ENCODE peak calls at places on chromosomes 11 and 22, in ten cellular contexts. I is left lung; S is AG10803; T is CD4-positive, alpha-beta T cell; Q is progenitor cell of endocrine pancreas; P is testis; G is WTC11; J is breast epithelium; Y is HFFc6; U is type B pancreatic cell. X is an unnamed sample.

GRCh38 chr11:5564259-5565019 is 16.1 kb upstream of the OR52H1 start:
- DNase-seq in I (no peak), Y (peak), U (no peak), P (no peak), S (peak), J (no peak), T (no peak), G (no peak), Q (no peak), X (no peak)

GRCh38 chr11:61494341-61495038 is 14.1 kb upstream of the LRRC10B start:
- DNase-seq in Y (no peak), U (no peak), I (no peak), G (no peak), Q (no peak), S (no peak), J (no peak), P (peak), T (no peak), X (no peak)

GRCh38 chr11:71151561-71151960 is 100.8 kb downstream of the SHANK2 start:
- DNase-seq in Q (no peak), P (no peak), J (no peak), I (no peak), G (no peak), Y (no peak), U (no peak), T (no peak), S (no peak), X (no peak)

GRCh38 chr11:59801981-59802638 is 8.5 kb downstream of the MRPL16 start:
- DNase-seq in Y (no peak), I (no peak), U (no peak), P (no peak), G (no peak), J (no peak), Q (no peak), S (peak), T (no peak), X (no peak)

GRCh38 chr11:124839051-124839971 is 25.9 kb upstream of the ROBO3 start:
- DNase-seq in J (no peak), S (no peak), I (no peak), G (peak), Y (no peak), Q (no peak), P (no peak), U (no peak), T (no peak), X (no peak)

GRCh38 chr22:35617137-35617755 is at the start of gene MB:
- DNase-seq in Q (no peak), J (no peak), P (no peak), Y (no peak), G (no peak), I (no peak), S (no peak), T (no peak), U (no peak), X (no peak)

GRCh38 chr11:66906077-66906929 is 49.4 kb downstream of the LRFN4 start:
- DNase-seq in J (peak), S (peak), G (no peak), I (no peak), Q (no peak), P (peak), U (no peak), Y (no peak), T (no peak), X (no peak)

GRCh38 chr11:34926831-34927132 is 10.4 kb downstream of the PDHX start:
- DNase-seq in S (peak), I (no peak), T (no peak), J (no peak), P (no peak), G (no peak), Q (no peak), Y (peak), U (no peak), X (no peak)

GRCh38 chr11:61779666-61780525 is 12.5 kb downstream of the TMEM258 start:
- DNase-seq in J (no peak), U (no peak), Y (no peak), G (no peak), I (no peak), Q (no peak), S (no peak), P (no peak), T (no peak), X (no peak)

GRCh38 chr22:30000566-30000965 is 79.7 kb upstream of the HORMAD2 start:
- DNase-seq in S (no peak), U (no peak), P (no peak), Q (no peak), T (no peak), G (no peak), Y (no peak), J (no peak), I (no peak), X (no peak)

GRCh38 chr22:45830531-45831245 is 146.3 kb downstream of the WNT7B start:
- DNase-seq in S (no peak), P (no peak), I (no peak), U (no peak), G (no peak), T (no peak), Y (peak), J (no peak), Q (no peak), X (no peak)

GRCh38 chr11:113626736-113627135 is 79.4 kb downstream of the TMPRSS5 start:
- DNase-seq in S (peak), Y (no peak), I (no peak), P (no peak), Q (no peak), J (no peak), G (no peak), U (no peak), T (no peak), X (no peak)

DNA sequence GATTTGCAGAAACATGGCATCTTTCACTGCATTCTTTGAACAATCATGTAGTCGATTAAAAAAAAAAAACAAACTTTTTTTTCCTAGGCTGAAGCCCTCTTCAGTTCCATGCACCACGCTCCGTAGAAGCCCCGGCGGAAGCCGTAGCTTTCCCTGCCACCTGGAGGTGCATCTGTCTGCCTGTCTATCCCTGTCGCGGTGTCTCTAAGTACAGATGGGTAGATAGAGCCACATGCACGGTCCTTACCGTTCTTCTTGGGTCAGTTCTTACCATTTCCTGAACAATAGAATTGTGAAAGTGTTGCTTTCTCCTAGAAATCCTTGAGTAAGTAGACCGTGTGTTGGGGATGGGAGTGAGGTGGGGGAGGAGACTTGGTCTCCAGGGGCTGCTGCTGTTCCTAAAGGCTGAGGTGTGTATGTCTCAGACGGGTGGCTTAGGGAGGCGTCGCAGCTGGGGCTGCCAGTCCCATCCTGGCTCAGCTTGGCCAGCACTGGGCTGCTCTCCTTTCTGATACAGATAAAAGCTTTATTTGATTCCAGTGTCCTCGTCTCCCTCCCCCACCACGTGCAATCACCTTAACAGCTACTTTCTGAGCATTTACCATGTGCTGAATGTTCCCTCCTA is 46.9 kb downstream of the MACROD1 start:
- DNase-seq in I (no peak), G (no peak), T (no peak), J (no peak), P (no peak), U (no peak), Y (no peak), Q (no peak), S (no peak), X (no peak)
- TF ChIP-seq CTCF in I (no peak), G (no peak), T (no peak), J (no peak), P (no peak), U (no peak), Y (no peak), Q (no peak), S (no peak), X (no peak)

GRCh38 chr11:31887180-31887579 is 76.1 kb upstream of the PAX6 start:
- DNase-seq in U (no peak), Q (no peak), S (no peak), Y (no peak), J (no peak), I (no peak), G (peak), T (no peak), P (no peak), X (no peak)
- TF ChIP-seq CTCF in U (peak), Q (peak), S (no peak), Y (peak), J (no peak), I (no peak), G (peak), T (peak), P (no peak), X (peak)

GRCh38 chr11:65726660-65727059 is 6.1 kb upstream of the RNASEH2C start:
- DNase-seq in S (no peak), U (no peak), T (no peak), J (no peak), P (no peak), G (no peak), Q (no peak), I (no peak), Y (no peak), X (no peak)
- TF ChIP-seq CTCF in S (no peak), U (no peak), T (no peak), J (no peak), P (no peak), G (no peak), Q (no peak), I (no peak), Y (peak), X (no peak)

DNA sequence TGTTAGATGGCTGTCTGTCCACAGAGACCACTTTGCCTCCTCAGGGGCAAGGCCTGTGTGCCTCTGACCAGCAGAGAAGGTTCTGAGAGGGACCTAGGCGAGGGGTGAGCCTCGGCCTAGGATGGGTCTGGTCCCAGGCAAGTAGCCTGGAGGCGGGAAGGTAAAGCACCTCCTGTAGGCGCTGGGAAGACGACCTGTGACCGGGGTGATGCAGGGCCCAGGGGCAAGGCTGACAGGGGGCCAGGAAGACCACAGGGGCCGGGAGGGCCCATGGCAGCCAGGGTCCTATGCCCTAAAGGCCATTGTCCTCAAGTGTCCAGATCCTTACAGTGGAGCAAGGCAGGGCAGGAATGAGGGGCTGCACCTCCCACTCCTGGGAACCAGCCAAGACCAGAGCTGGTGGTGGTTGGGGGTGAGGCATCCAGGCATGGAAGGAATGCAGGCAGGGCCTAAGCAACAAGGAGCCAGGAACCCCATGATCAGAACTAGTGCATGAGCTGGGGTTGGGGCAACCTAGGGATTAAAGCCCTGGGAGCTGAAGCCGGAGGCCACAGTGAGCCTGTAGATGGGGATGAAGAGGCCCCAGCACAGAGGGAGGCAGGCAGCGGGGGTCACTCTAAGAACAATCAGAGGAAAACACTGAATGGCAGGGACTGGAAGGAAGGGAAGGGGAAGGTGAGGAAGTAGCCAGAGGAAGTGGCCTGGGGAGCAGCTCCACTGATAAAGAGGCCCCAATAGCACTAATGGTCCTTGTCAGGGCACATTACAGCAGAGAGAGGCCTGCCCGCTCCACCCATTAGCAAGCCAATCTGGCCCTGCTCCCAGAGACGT is 32.9 kb upstream of the KLHL35 start:
- DNase-seq in P (no peak), G (no peak), J (no peak), U (no peak), I (no peak), T (no peak), Y (peak), S (peak), Q (no peak), X (no peak)
- TF ChIP-seq CTCF in P (no peak), G (no peak), J (no peak), U (no peak), I (no peak), T (no peak), Y (no peak), S (no peak), Q (no peak), X (no peak)

DNA sequence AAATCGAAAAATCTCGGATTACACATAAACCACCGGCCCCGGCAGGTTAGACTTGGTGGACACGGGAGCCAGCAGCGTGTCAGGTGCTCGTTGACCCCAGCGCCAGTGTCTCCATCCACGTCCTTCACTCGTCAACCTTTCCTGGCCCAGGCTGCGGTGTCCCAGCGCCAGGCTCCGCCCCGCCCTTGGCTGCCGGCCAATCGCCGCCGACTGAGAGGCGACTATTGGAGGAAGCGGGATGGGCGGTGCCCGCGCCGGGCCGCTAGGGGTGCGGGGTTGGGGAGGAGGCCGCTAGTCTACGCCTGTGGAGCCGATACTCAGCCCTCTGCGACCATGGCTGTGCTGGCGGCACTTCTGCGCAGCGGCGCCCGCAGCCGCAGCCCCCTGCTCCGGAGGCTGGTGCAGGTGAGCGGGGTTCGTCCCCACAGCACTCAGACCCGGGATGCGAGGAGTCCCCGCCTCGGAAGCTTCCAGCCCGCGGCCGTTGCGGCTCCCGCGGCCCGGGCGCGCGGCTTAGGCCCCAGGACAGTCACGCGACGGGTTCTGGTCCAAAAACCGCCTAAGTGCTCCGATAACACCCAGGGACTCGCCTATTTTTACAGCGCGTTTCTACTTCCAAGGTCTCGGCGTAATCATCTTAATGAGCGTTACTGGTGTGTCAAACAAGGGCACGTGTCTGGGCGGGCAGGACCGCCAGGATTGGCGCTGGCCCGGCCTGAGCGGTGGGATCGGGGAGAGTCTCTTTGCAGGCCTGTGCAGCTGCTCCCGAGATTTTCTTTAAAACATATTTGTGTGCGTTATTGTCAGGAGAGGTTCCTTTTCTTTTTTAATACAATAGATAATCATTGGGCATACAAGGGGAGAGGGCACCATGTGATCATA is at the start of gene ACAT1:
- DNase-seq in Y (peak), J (peak), Q (peak), T (peak), I (peak), U (peak), S (peak), G (peak), P (peak), X (peak)
- TF ChIP-seq CTCF in Y (peak), J (peak), Q (peak), T (no peak), I (no peak), U (peak), S (peak), G (no peak), P (peak), X (peak)

GRCh38 chr11:117459121-117459978 is 131.7 kb downstream of the CEP164 start:
- DNase-seq in U (no peak), G (no peak), P (no peak), I (no peak), Y (no peak), S (no peak), T (no peak), J (no peak), Q (no peak), X (no peak)

GRCh38 chr11:117458275-117459120 is 130.8 kb downstream of the CEP164 start:
- DNase-seq in Q (no peak), G (no peak), P (no peak), J (no peak), Y (no peak), S (no peak), U (no peak), I (no peak), T (no peak), X (no peak)

GRCh38 chr11:117457031-117457785 is 129.6 kb downstream of the CEP164 start:
- DNase-seq in U (no peak), G (no peak), T (no peak), Y (no peak), Q (no peak), P (no peak), I (no peak), S (no peak), J (no peak), X (no peak)

GRCh38 chr11:117456027-117456720 is 128.5 kb downstream of the CEP164 start:
- DNase-seq in I (no peak), P (no peak), Q (no peak), Y (no peak), G (no peak), S (no peak), U (no peak), J (no peak), T (no peak), X (no peak)

GRCh38 chr11:117457835-117458234 is 130.2 kb downstream of the CEP164 start:
- DNase-seq in Y (no peak), Q (no peak), U (no peak), J (no peak), G (no peak), P (no peak), S (no peak), I (no peak), T (no peak), X (no peak)
- TF ChIP-seq CTCF in Y (no peak), Q (peak), U (no peak), J (no peak), G (no peak), P (no peak), S (no peak), I (no peak), T (no peak), X (no peak)